ENCODE peak calls at places on chromosomes 5 and 9, in ten cellular contexts. J is NCI-H460; S is sciatic nerve; E is naive thymus-derived CD4-positive, alpha-beta T cell; D is activated CD4-positive, alpha-beta T cell treated with anti-CD3 and anti-CD28 coated beads, Interleukin-2, amount 50 U/mL, for 1 hour; P is mesendoderm; A is LHCN-M2; F is IMR-90; Q is anterior cingulate cortex; G is A549. U is an unnamed sample.
A peak's percentile ranks its signal among the peaks of the same experiment; 100 is the strongest.

GRCh38 chr5:4994994-4995393 is 145.1 kb upstream of the ADAMTS16 start:
- DNase-seq in E (no peak), P (no peak), Q (no peak), F (peak; percentile 1), D (no peak), S (no peak), J (no peak), A (peak; percentile 35), G (no peak), U (no peak)

GRCh38 chr5:157172408-157172807 is 6.3 kb upstream of the GARIN3 start:
- DNase-seq in J (no peak), E (peak; percentile 90), S (no peak), P (peak; percentile 2), G (no peak), F (no peak), Q (no peak), D (peak; percentile 65), A (no peak), U (no peak)

GRCh38 chr5:88826959-88827585 is 55.9 kb downstream of the MEF2C start:
- DNase-seq in E (no peak), A (peak; percentile 35), S (no peak), G (no peak), J (peak; percentile 59), Q (no peak), D (no peak), P (peak; percentile 51), F (peak; percentile 90), U (peak; percentile 53)

GRCh38 chr9:17367035-17367434 is 211.8 kb upstream of the SH3GL2 start:
- DNase-seq in E (no peak), A (no peak), F (no peak), P (no peak), Q (no peak), J (no peak), S (no peak), D (no peak), G (no peak), U (no peak)

GRCh38 chr9:114677418-114677817 is 4.6 kb downstream of the TEX48 start:
- DNase-seq in G (peak; percentile 93), D (no peak), P (no peak), J (peak; percentile 95), Q (no peak), A (peak; percentile 98), E (no peak), F (peak; percentile 100), S (no peak), U (no peak)

GRCh38 chr9:116008278-116008677 is 145.3 kb upstream of the PAPPA start:
- DNase-seq in G (no peak), S (no peak), A (peak; percentile 73), P (peak; percentile 2), D (no peak), F (peak; percentile 52), J (no peak), Q (no peak), E (no peak), U (no peak)

GRCh38 chr5:176402684-176403083 is 13.7 kb downstream of the CLTB start:
- DNase-seq in G (no peak), Q (no peak), J (no peak), F (no peak), A (no peak), D (no peak), P (no peak), S (peak; percentile 31), E (no peak), U (no peak)

GRCh38 chr5:4989121-4989520 is 151.0 kb upstream of the ADAMTS16 start:
- DNase-seq in E (no peak), S (no peak), Q (no peak), F (no peak), G (no peak), P (no peak), D (no peak), J (no peak), A (no peak), U (no peak)

GRCh38 chr5:31364881-31365636 is 166.8 kb downstream of the DROSHA start:
- DNase-seq in J (no peak), D (no peak), G (no peak), P (no peak), A (peak; percentile 74), Q (no peak), F (peak; percentile 90), E (no peak), S (no peak), U (no peak)

GRCh38 chr5:171336486-171337206 is 27.6 kb downstream of the TLX3 start:
- DNase-seq in F (peak; percentile 64), D (no peak), A (peak; percentile 38), G (peak; percentile 32), Q (peak; percentile 20), S (no peak), J (peak; percentile 52), P (peak; percentile 59), E (no peak), U (peak; percentile 78)

GRCh38 chr5:181234116-181234454 is 9.6 kb downstream of the RACK1 start:
- DNase-seq in D (no peak), E (no peak), S (no peak), G (no peak), F (no peak), Q (no peak), P (no peak), J (no peak), A (no peak), U (no peak)

GRCh38 chr9:109779711-109780452 is at the start of gene PALM2AKAP2:
- DNase-seq in Q (peak; percentile 17), S (peak; percentile 65), D (no peak), E (no peak), F (peak; percentile 68), G (peak; percentile 39), A (peak; percentile 67), P (peak; percentile 81), J (peak; percentile 63), U (no peak)

GRCh38 chr5:143174714-143175398 is 228.6 kb downstream of the NR3C1 start:
- DNase-seq in S (no peak), G (no peak), E (no peak), A (peak; percentile 92), F (peak; percentile 58), Q (no peak), P (no peak), D (no peak), J (no peak), U (no peak)

GRCh38 chr9:128568470-128569083 is 16.2 kb downstream of the SPTAN1 start:
- DNase-seq in G (no peak), Q (no peak), F (peak; percentile 47), J (no peak), A (peak; percentile 15), D (no peak), E (no peak), S (no peak), P (no peak), U (no peak)

GRCh38 chr5:80960531-80961375 is 590 bp downstream of the RASGRF2 start:
- DNase-seq in A (peak; percentile 9), E (peak; percentile 42), Q (no peak), D (peak; percentile 44), G (peak; percentile 31), J (no peak), S (peak; percentile 65), F (peak; percentile 21), P (peak; percentile 55), U (no peak)